ENCODE peak calls at places on chromosome 20, in nine cellular contexts. M is HT1080; R is NCI-H524; S is caudate nucleus; O is neural progenitor cell; J is stimulated activated CD4-positive, alpha-beta T cell treated with anti-CD3 and anti-CD28 coated beads, Interleukin-1b, Interleukin-23, amount 100 ng/mL, for 1 hour; V is Kasumi-1; P is NCI-H2081; N is stimulated activated CD8-positive, alpha-beta memory T cell treated with anti-CD3 and anti-CD28 coated beads, Interleukin-12 subunit alpha, Interleukin-12 subunit beta, amount 100 ng/mL, for 4 hours. L is an unnamed sample.
A peak's percentile ranks its signal among the peaks of the same experiment; 100 is the strongest.

GRCh38 chr20:1528811-1529210 is 28.7 kb downstream of the SIRPD start:
- DNase-seq in S (no peak), N (no peak), O (no peak), J (no peak), R (no peak), P (no peak), V (no peak), M (no peak), L (no peak)

GRCh38 chr20:20083796-20084195 is 31.5 kb downstream of the CFAP61 start:
- DNase-seq in M (peak; percentile 52), S (no peak), J (no peak), V (peak; percentile 56), N (no peak), R (peak; percentile 90), O (peak; percentile 58), P (peak; percentile 83), L (no peak)

GRCh38 chr20:44071526-44072111 is 115.4 kb downstream of the JPH2 start:
- DNase-seq in V (no peak), O (no peak), M (no peak), J (no peak), R (no peak), S (no peak), P (no peak), N (no peak), L (no peak)

GRCh38 chr20:35111141-35111888 is 18.7 kb upstream of the TRPC4AP start:
- DNase-seq in O (no peak), S (no peak), N (no peak), P (no peak), R (no peak), J (no peak), M (peak; percentile 90), V (no peak), L (no peak)

GRCh38 chr20:24503352-24503931 is 34.0 kb downstream of the SYNDIG1 start:
- DNase-seq in O (no peak), M (peak; percentile 22), V (no peak), R (no peak), J (no peak), S (peak; percentile 30), N (no peak), P (no peak), L (no peak)

GRCh38 chr20:57907131-57908083 is 197.6 kb upstream of the PMEPA1 start:
- DNase-seq in N (no peak), J (no peak), R (peak; percentile 90), P (no peak), M (no peak), V (no peak), O (no peak), S (no peak), L (peak; percentile 74)

GRCh38 chr20:48906221-48906877 is 15.2 kb upstream of the ARFGEF2 start:
- DNase-seq in O (no peak), P (no peak), M (no peak), S (no peak), R (no peak), N (no peak), J (no peak), V (no peak), L (no peak)

GRCh38 chr20:50595988-50596693 is 86.0 kb downstream of the PTPN1 start:
- DNase-seq in M (peak; percentile 27), R (no peak), J (no peak), S (no peak), P (no peak), N (no peak), V (no peak), O (no peak), L (no peak)

GRCh38 chr20:14478126-14478525 is 140.7 kb upstream of the FLRT3 start:
- DNase-seq in J (no peak), O (no peak), P (no peak), R (no peak), M (no peak), V (no peak), S (no peak), N (no peak), L (no peak)

GRCh38 chr20:5535211-5535756 is 214.9 kb upstream of the SHLD1 start:
- DNase-seq in M (peak; percentile 23), R (no peak), N (no peak), J (no peak), P (no peak), O (no peak), V (peak; percentile 44), S (no peak), L (no peak)

GRCh38 chr20:64212750-64213149 is 42.8 kb upstream of the PCMTD2 start:
- DNase-seq in N (no peak), R (no peak), M (no peak), O (no peak), S (no peak), J (no peak), P (no peak), V (no peak), L (peak; percentile 50)

GRCh38 chr20:48284837-48285236 is 499.6 kb upstream of the SULF2 start:
- DNase-seq in P (no peak), O (no peak), V (no peak), R (no peak), M (no peak), S (no peak), N (no peak), J (no peak), L (no peak)

GRCh38 chr20:18154342-18154741 is 16.7 kb downstream of the KAT14 start:
- DNase-seq in O (no peak), S (no peak), R (no peak), M (no peak), V (peak; percentile 55), N (no peak), J (no peak), P (no peak), L (no peak)

GRCh38 chr20:51484141-51484815 is 58.2 kb downstream of the NFATC2 start:
- DNase-seq in O (no peak), S (no peak), J (no peak), R (no peak), V (no peak), N (no peak), P (no peak), M (no peak), L (no peak)

GRCh38 chr20:31930758-31931157 is 21.1 kb downstream of the PDRG1 start:
- DNase-seq in V (no peak), O (no peak), M (no peak), J (no peak), N (no peak), S (no peak), R (no peak), P (no peak), L (no peak)

GRCh38 chr20:1430004-1430451 is 36.6 kb downstream of the NSFL1C start:
- DNase-seq in R (no peak), M (no peak), V (no peak), P (no peak), J (no peak), O (no peak), S (no peak), N (no peak), L (no peak)

GRCh38 chr20:3590164-3590563 is 73.0 kb downstream of the GFRA4 start:
- DNase-seq in P (no peak), R (no peak), J (no peak), V (no peak), N (no peak), S (no peak), M (no peak), O (no peak), L (no peak)

GRCh38 chr20:57187068-57187634 is 79.3 kb downstream of the BMP7 start:
- DNase-seq in P (no peak), R (no peak), S (no peak), N (no peak), M (no peak), V (no peak), O (no peak), J (no peak), L (no peak)

GRCh38 chr20:63029358-63030121 is 22.8 kb upstream of the BHLHE23 start:
- DNase-seq in O (peak; percentile 65), M (no peak), R (no peak), S (no peak), V (no peak), J (no peak), P (no peak), N (no peak), L (no peak)

GRCh38 chr20:38880952-38881735 is 45.1 kb upstream of the FAM83D start:
- DNase-seq in R (peak; percentile 12), O (no peak), N (no peak), P (no peak), S (peak; percentile 37), M (peak; percentile 37), J (no peak), V (no peak), L (no peak)